ENCODE peak calls at places on chromosomes 4 and X, in ten cellular contexts. J is upper lobe of left lung, U is HCT116, A is sigmoid colon, N is HepG2, X is K562, T is suprapubic skin, W is stomach, Q is H1, Z is Panc1. B is an unnamed sample. For H3K9me3, the result is how much of the 10 kb centered on the place peaks cover.

GRCh38 chr4:112765317-112765989 is 128.5 kb downstream of the LARP7 start:
- DNase-seq in U (peak), N (peak), Q (no peak), X (peak), Z (no peak), A (no peak), W (no peak), J (no peak), T (no peak), B (no peak)

GRCh38 chr4:10160280-10160856 is 43.8 kb upstream of the WDR1 start:
- DNase-seq in N (peak), J (no peak), U (peak), Z (no peak), A (no peak), W (no peak), T (no peak), Q (no peak), X (peak), B (no peak)

GRCh38 chrX:48961585-48962091 is 4.2 kb upstream of the OTUD5 start:
- DNase-seq in N (peak), U (no peak), W (no peak), Z (no peak), X (peak), A (no peak), Q (no peak), T (no peak), J (no peak), B (no peak)

GRCh38 chr4:122827258-122827887 is 742 bp downstream of the FGF2 start:
- DNase-seq in X (peak), T (peak), N (no peak), Z (no peak), W (peak), U (no peak), J (peak), Q (no peak), A (peak), B (peak)

GRCh38 chr4:158051401-158052235 is 121.2 kb downstream of the GASK1B start:
- DNase-seq in J (no peak), U (no peak), X (no peak), W (no peak), N (no peak), Z (no peak), T (no peak), Q (no peak), A (peak), B (no peak)

GRCh38 chr4:5710065-5710961 is 688 bp upstream of the EVC start:
- DNase-seq in A (no peak), Z (no peak), W (no peak), N (peak), T (no peak), J (no peak), X (no peak), Q (no peak), U (no peak), B (no peak)

GRCh38 chrX:69298466-69299140 is 133.3 kb upstream of the PJA1 start:
- DNase-seq in Z (no peak), X (no peak), A (no peak), J (no peak), Q (no peak), N (no peak), T (no peak), W (no peak), U (no peak), B (no peak)

GRCh38 chrX:136268051-136269048 is 17.1 kb upstream of the MAP7D3 start:
- DNase-seq in U (peak), N (peak), W (no peak), J (no peak), X (peak), Z (no peak), T (no peak), Q (no peak), A (no peak), B (no peak)

GRCh38 chr4:153156263-153156662 is 48.0 kb upstream of the TRIM2 start:
- DNase-seq in T (no peak), Q (no peak), U (no peak), X (peak), N (no peak), A (no peak), Z (no peak), J (no peak), W (no peak), B (no peak)

GRCh38 chr4:152278505-152279301 is 257.2 kb downstream of the FBXW7 start:
- DNase-seq in N (no peak), J (no peak), A (no peak), Q (no peak), X (no peak), W (peak), U (no peak), Z (no peak), T (no peak), B (no peak)

GRCh38 chrX:53088136-53088974 is 5.6 kb upstream of the KANTR start:
- DNase-seq in X (no peak), J (peak), Z (no peak), U (no peak), N (no peak), W (peak), A (peak), Q (peak), T (peak), B (peak)

GRCh38 chrX:3465017-3465416 is 118.6 kb upstream of the MXRA5 start:
- DNase-seq in X (no peak), T (no peak), J (no peak), Z (no peak), U (no peak), W (no peak), A (no peak), N (no peak), Q (no peak), B (no peak)

GRCh38 chr4:142840516-142841123 is 5.5 kb downstream of the INPP4B start:
- DNase-seq in W (no peak), A (no peak), Q (no peak), Z (no peak), J (no peak), T (no peak), U (peak), N (peak), X (no peak), B (no peak)

GRCh38 chr4:184472540-184473264 is 1.6 kb downstream of the IRF2 start:
- DNase-seq in U (no peak), X (peak), W (peak), T (peak), N (peak), Z (no peak), J (peak), Q (peak), A (peak), B (peak)

GRCh38 chr4:87103691-87104187 is 116.7 kb downstream of the KLHL8 start:
- DNase-seq in Z (no peak), A (no peak), J (no peak), Q (no peak), N (no peak), T (no peak), U (peak), W (no peak), X (no peak), B (no peak)

GRCh38 chrX:8939344-8939743 is 94.6 kb downstream of the FAM9B start:
- DNase-seq in Z (no peak), X (no peak), W (no peak), U (no peak), Q (no peak), A (no peak), T (no peak), N (no peak), J (no peak), B (no peak)

GRCh38 chr4:47837582-47838294 is at the start of gene CORIN:
- DNase-seq in N (no peak), J (peak), A (no peak), Z (no peak), T (peak), W (no peak), U (no peak), Q (no peak), X (no peak), B (no peak)

GRCh38 chr4:38529189-38530115 is 134.5 kb upstream of the KLF3 start:
- DNase-seq in J (no peak), Z (no peak), N (no peak), U (no peak), X (peak), A (no peak), W (peak), T (no peak), Q (no peak), B (no peak)
- TF ChIP-seq POLR2AphosphoS5 in J (peak), Z (no peak), N (no peak), U (no peak), X (peak), A (no peak), W (no peak), T (no peak), Q (no peak), B (no peak)

DNA sequence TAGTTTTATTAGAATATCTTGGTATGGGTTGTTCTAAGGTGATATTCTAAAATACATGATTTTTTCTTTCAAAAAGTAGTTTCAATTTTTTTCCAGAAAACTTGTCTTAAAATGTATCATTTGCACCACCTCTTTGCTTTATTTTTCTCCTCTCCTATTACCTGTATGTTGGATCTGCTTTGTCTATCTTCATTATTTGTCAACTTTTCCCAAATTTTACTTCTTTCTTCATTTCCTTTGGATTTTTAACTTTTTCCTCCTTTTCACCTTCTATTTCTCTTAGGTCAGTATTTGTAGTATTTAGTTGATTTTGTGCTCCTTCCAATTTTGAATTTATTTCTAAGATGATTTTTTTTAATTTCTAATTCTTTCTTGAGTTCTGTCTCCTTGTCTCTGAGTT is 169.6 kb downstream of the APBB2 start:
- DNase-seq in U (no peak), J (no peak), W (no peak), Z (no peak), N (no peak), T (no peak), Q (no peak), A (no peak), X (no peak), B (no peak)
- H3K9me3 ChIP-seq in U (under half), J (under half), W (under half), Z (under half), N (under half), T (under half), Q (under half), A (under half), X (under half), B (under half)

GRCh38 chr4:53477038-53477565 is 99.7 kb downstream of the FIP1L1 start:
- DNase-seq in X (no peak), Z (no peak), J (no peak), Q (no peak), A (no peak), N (peak), U (no peak), W (no peak), T (no peak), B (no peak)
- TF ChIP-seq POLR2AphosphoS5 in X (no peak), Z (no peak), J (no peak), Q (no peak), A (no peak), N (no peak), U (no peak), W (no peak), T (no peak), B (no peak)

DNA sequence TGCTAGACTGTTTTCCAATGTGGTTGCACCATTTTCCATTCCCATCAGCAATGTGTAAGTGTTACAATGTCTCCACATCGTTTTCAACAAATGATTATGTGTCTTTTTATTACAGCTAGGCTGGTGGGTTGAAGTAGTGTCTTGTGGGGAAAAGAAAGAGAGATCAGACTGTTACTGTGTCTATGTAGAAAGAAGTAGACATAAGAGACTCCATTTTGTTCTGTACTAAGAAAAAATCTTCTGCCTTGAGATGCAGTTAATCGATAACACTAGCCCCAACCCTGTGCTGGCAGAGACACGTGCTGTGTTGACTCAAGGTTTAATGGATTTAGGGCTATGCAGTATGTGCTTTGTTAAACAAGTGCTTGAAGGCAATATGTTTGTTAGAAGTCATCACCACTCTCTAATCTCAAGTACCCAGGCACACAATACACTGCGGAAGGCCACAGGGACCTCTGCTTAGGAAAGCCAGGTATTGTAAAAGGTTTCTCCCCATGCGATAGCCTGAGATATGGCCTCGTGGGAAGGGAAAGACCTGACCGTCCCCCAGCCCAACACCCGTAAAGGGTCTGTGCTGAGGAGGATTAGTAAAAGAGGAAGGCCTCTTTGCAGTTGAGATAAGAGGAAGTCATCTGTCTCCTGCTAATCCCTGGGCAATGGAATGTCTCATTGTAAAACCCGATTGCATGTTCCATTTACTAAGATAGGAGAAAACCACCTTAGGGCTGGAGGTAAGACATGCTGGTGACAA is 23.0 kb upstream of the UGT2B15 start:
- DNase-seq in J (no peak), W (no peak), T (no peak), N (no peak), X (no peak), Z (no peak), Q (no peak), A (no peak), U (no peak), B (no peak)
- H3K9me3 ChIP-seq in J (under half), W (under half), T (under half), N (under half), X (under half), Z (under half), Q (under half), A (under half), U (under half), B (under half)

GRCh38 chr4:99205104-99205979 is 13.7 kb downstream of the ADH6 start:
- DNase-seq in U (no peak), N (peak), Q (no peak), Z (no peak), T (no peak), A (no peak), X (no peak), W (no peak), J (no peak), B (no peak)

GRCh38 chr4:99201687-99202086 is 17.4 kb downstream of the ADH6 start:
- DNase-seq in Z (no peak), U (no peak), A (no peak), T (no peak), N (no peak), W (no peak), X (no peak), J (no peak), Q (no peak), B (no peak)

GRCh38 chr4:99200148-99200547 is 18.9 kb downstream of the ADH6 start:
- DNase-seq in A (no peak), W (no peak), T (no peak), Q (no peak), N (no peak), J (no peak), X (no peak), Z (no peak), U (no peak), B (no peak)

GRCh38 chr4:99202094-99202493 is 17.0 kb downstream of the ADH6 start:
- DNase-seq in Q (no peak), U (no peak), J (no peak), T (no peak), X (no peak), A (no peak), N (no peak), W (no peak), Z (no peak), B (no peak)

GRCh38 chr4:99202536-99202935 is 16.5 kb downstream of the ADH6 start:
- DNase-seq in W (no peak), X (no peak), U (no peak), N (no peak), J (no peak), A (peak), T (no peak), Q (no peak), Z (no peak), B (no peak)
- TF ChIP-seq POLR2AphosphoS5 in W (peak), X (no peak), U (no peak), N (peak), J (peak), A (no peak), T (no peak), Q (no peak), Z (no peak), B (peak)

GRCh38 chrX:102018208-102018607 is 86.4 kb upstream of the ZMAT1 start:
- DNase-seq in A (no peak), W (no peak), X (no peak), U (no peak), T (no peak), N (no peak), J (peak), Q (no peak), Z (no peak), B (no peak)
- H3K9me3 ChIP-seq in A (under half), W (under half), X (under half), U (under half), T (under half), N (under half), J (under half), Q (under half), Z (under half), B (under half)

DNA sequence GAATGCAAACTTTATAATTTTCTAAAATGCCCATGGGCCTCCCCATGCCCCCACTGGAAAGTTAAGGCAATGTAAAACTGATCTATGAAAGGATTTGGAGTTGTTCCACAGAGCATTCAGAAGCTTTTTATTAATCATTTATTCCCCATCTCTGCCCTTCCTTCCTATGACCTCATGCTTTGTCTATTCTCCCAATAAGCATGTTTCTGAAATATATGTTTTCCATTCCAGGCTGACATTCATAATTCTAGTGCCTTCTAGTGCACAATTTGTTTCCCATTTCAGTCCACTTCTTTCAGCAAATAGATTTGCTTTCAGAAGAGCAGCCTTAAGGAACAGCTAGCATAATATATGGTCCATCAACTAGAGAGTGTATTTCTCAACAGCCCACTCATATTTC is 77.0 kb upstream of the ATXN3L start:
- DNase-seq in U (no peak), J (no peak), N (no peak), T (no peak), A (no peak), Q (no peak), W (no peak), X (no peak), Z (no peak), B (no peak)
- TF ChIP-seq POLR2AphosphoS5 in U (no peak), J (no peak), N (no peak), T (no peak), A (no peak), Q (no peak), W (no peak), X (no peak), Z (no peak), B (no peak)